ENCODE peak calls at places on chromosomes 16 and 17, in seven cellular contexts. One of them, this sample, is unnamed.
A peak's percentile ranks its signal among the peaks of the same experiment; 100 is the strongest.

GRCh38 chr17:55731586-55732250 is 9.1 kb upstream of the TMEM100 start:
- DNase-seq in H1: no peak
- DNase-seq in mesenchymal stem cell: peak; percentile 77
- DNase-seq in trophoblast cell: no peak
- DNase-seq in neuronal stem cell: no peak
- DNase-seq in mesendoderm: peak; percentile 57
- DNase-seq in IMR-90: peak; percentile 36
- DNase-seq in this sample: peak; percentile 38

GRCh38 chr16:17548825-17549224 is 78.1 kb upstream of the XYLT1 start:
- DNase-seq in H1: no peak
- DNase-seq in neuronal stem cell: no peak
- DNase-seq in trophoblast cell: no peak
- DNase-seq in mesenchymal stem cell: no peak
- DNase-seq in IMR-90: no peak
- DNase-seq in mesendoderm: no peak
- DNase-seq in this sample: no peak

GRCh38 chr16:668519-669171 is 713 bp downstream of the RHOT2 start:
- DNase-seq in trophoblast cell: peak; percentile 28
- DNase-seq in H1: no peak
- DNase-seq in mesendoderm: no peak
- DNase-seq in mesenchymal stem cell: no peak
- DNase-seq in neuronal stem cell: no peak
- DNase-seq in IMR-90: no peak
- DNase-seq in this sample: no peak

GRCh38 chr16:35651841-35652240 is 2192.4 kb downstream of the TP53TG3F start:
- DNase-seq in neuronal stem cell: no peak
- DNase-seq in IMR-90: no peak
- DNase-seq in H1: no peak
- DNase-seq in mesenchymal stem cell: no peak
- DNase-seq in trophoblast cell: no peak
- DNase-seq in mesendoderm: no peak
- DNase-seq in this sample: no peak

GRCh38 chr16:12747261-12747660 is 56.4 kb downstream of the CPPED1 start:
- DNase-seq in neuronal stem cell: no peak
- DNase-seq in mesendoderm: no peak
- DNase-seq in H1: no peak
- DNase-seq in mesenchymal stem cell: no peak
- DNase-seq in trophoblast cell: no peak
- DNase-seq in IMR-90: no peak
- DNase-seq in this sample: no peak

GRCh38 chr17:68080411-68081150 is 45.0 kb downstream of the KPNA2 start:
- DNase-seq in mesendoderm: no peak
- DNase-seq in H1: no peak
- DNase-seq in neuronal stem cell: no peak
- DNase-seq in mesenchymal stem cell: no peak
- DNase-seq in IMR-90: no peak
- DNase-seq in trophoblast cell: no peak
- DNase-seq in this sample: peak; percentile 41

GRCh38 chr17:50200447-50201225 is 795 bp downstream of the COL1A1 start:
- DNase-seq in mesenchymal stem cell: peak; percentile 95
- DNase-seq in neuronal stem cell: peak; percentile 90
- DNase-seq in IMR-90: peak; percentile 82
- DNase-seq in mesendoderm: peak; percentile 96
- DNase-seq in H1: peak; percentile 96
- DNase-seq in trophoblast cell: peak; percentile 90
- DNase-seq in this sample: peak; percentile 96

GRCh38 chr16:86874141-86874540 is 295.8 kb downstream of the FOXL1 start:
- DNase-seq in H1: peak; percentile 90
- DNase-seq in IMR-90: no peak
- DNase-seq in mesenchymal stem cell: peak; percentile 40
- DNase-seq in mesendoderm: peak; percentile 42
- DNase-seq in trophoblast cell: peak; percentile 17
- DNase-seq in neuronal stem cell: no peak
- DNase-seq in this sample: peak; percentile 74

GRCh38 chr17:64084086-64084939 is 45.6 kb downstream of the ERN1 start:
- DNase-seq in trophoblast cell: no peak
- DNase-seq in IMR-90: peak; percentile 43
- DNase-seq in H1: no peak
- DNase-seq in mesendoderm: no peak
- DNase-seq in mesenchymal stem cell: peak; percentile 68
- DNase-seq in neuronal stem cell: no peak
- DNase-seq in this sample: peak; percentile 64

GRCh38 chr16:1003551-1004347 is 22.2 kb downstream of the SOX8 start:
- DNase-seq in IMR-90: peak; percentile 14
- DNase-seq in mesendoderm: no peak
- DNase-seq in neuronal stem cell: no peak
- DNase-seq in mesenchymal stem cell: peak; percentile 6
- DNase-seq in trophoblast cell: no peak
- DNase-seq in H1: no peak
- DNase-seq in this sample: no peak

GRCh38 chr17:36972186-36972686 is 23.5 kb downstream of the AATF start:
- DNase-seq in IMR-90: no peak
- DNase-seq in trophoblast cell: no peak
- DNase-seq in mesenchymal stem cell: no peak
- DNase-seq in mesendoderm: no peak
- DNase-seq in neuronal stem cell: no peak
- DNase-seq in H1: no peak
- DNase-seq in this sample: no peak

GRCh38 chr16:89367538-89368059 is 122.8 kb downstream of the ANKRD11 start:
- DNase-seq in trophoblast cell: no peak
- DNase-seq in neuronal stem cell: no peak
- DNase-seq in mesendoderm: no peak
- DNase-seq in IMR-90: no peak
- DNase-seq in mesenchymal stem cell: no peak
- DNase-seq in H1: no peak
- DNase-seq in this sample: no peak

GRCh38 chr17:15112881-15113617 is 152.1 kb downstream of the PMP22 start:
- DNase-seq in neuronal stem cell: no peak
- DNase-seq in mesendoderm: no peak
- DNase-seq in H1: no peak
- DNase-seq in trophoblast cell: no peak
- DNase-seq in IMR-90: peak; percentile 28
- DNase-seq in mesenchymal stem cell: no peak
- DNase-seq in this sample: no peak

GRCh38 chr17:78793968-78794367 is 11.9 kb upstream of the CYTH1 start:
- DNase-seq in H1: no peak
- DNase-seq in mesenchymal stem cell: no peak
- DNase-seq in neuronal stem cell: no peak
- DNase-seq in trophoblast cell: peak; percentile 86
- DNase-seq in IMR-90: no peak
- DNase-seq in mesendoderm: peak; percentile 30
- DNase-seq in this sample: no peak

GRCh38 chr17:78796134-78796900 is 14.2 kb upstream of the CYTH1 start:
- DNase-seq in IMR-90: no peak
- DNase-seq in H1: no peak
- DNase-seq in mesendoderm: no peak
- DNase-seq in trophoblast cell: no peak
- DNase-seq in mesenchymal stem cell: no peak
- DNase-seq in neuronal stem cell: no peak
- DNase-seq in this sample: no peak

GRCh38 chr17:78793415-78793814 is 11.3 kb upstream of the CYTH1 start:
- DNase-seq in mesenchymal stem cell: no peak
- DNase-seq in mesendoderm: no peak
- DNase-seq in H1: no peak
- DNase-seq in IMR-90: no peak
- DNase-seq in trophoblast cell: peak; percentile 46
- DNase-seq in neuronal stem cell: no peak
- DNase-seq in this sample: no peak

GRCh38 chr17:78794399-78794798 is 12.3 kb upstream of the CYTH1 start:
- DNase-seq in mesendoderm: no peak
- DNase-seq in neuronal stem cell: no peak
- DNase-seq in mesenchymal stem cell: no peak
- DNase-seq in trophoblast cell: peak; percentile 48
- DNase-seq in H1: no peak
- DNase-seq in IMR-90: no peak
- DNase-seq in this sample: no peak

GRCh38 chr17:78795241-78795640 is 13.2 kb upstream of the CYTH1 start:
- DNase-seq in mesendoderm: no peak
- DNase-seq in H1: no peak
- DNase-seq in IMR-90: no peak
- DNase-seq in trophoblast cell: no peak
- DNase-seq in mesenchymal stem cell: no peak
- DNase-seq in neuronal stem cell: no peak
- DNase-seq in this sample: no peak
- H3K4me1 ChIP-seq in mesendoderm: no peaks in the 10 kb centered on the region
- H3K4me1 ChIP-seq in H1: no peaks in the 10 kb centered on the region
- H3K4me1 ChIP-seq in IMR-90: peaks cover 22% of the 10 kb centered on the region
- H3K4me1 ChIP-seq in trophoblast cell: no peaks in the 10 kb centered on the region
- H3K4me1 ChIP-seq in mesenchymal stem cell: peaks cover 2% of the 10 kb centered on the region
- H3K4me1 ChIP-seq in neuronal stem cell: no peaks in the 10 kb centered on the region
- H3K4me1 ChIP-seq in this sample: no peaks in the 10 kb centered on the region

GRCh38 chr17:77146882-77147281 is 6.1 kb downstream of the SEC14L1 start:
- DNase-seq in IMR-90: no peak
- DNase-seq in mesenchymal stem cell: no peak
- DNase-seq in mesendoderm: no peak
- DNase-seq in H1: no peak
- DNase-seq in trophoblast cell: peak; percentile 67
- DNase-seq in neuronal stem cell: no peak
- DNase-seq in this sample: peak; percentile 63

GRCh38 chr17:77148959-77149510 is 8.3 kb downstream of the SEC14L1 start:
- DNase-seq in neuronal stem cell: no peak
- DNase-seq in IMR-90: no peak
- DNase-seq in mesendoderm: no peak
- DNase-seq in mesenchymal stem cell: no peak
- DNase-seq in H1: no peak
- DNase-seq in trophoblast cell: peak; percentile 66
- DNase-seq in this sample: no peak

GRCh38 chr17:77147357-77147801 is 6.6 kb downstream of the SEC14L1 start:
- DNase-seq in mesendoderm: no peak
- DNase-seq in IMR-90: no peak
- DNase-seq in trophoblast cell: no peak
- DNase-seq in H1: no peak
- DNase-seq in mesenchymal stem cell: no peak
- DNase-seq in neuronal stem cell: no peak
- DNase-seq in this sample: no peak

GRCh38 chr17:77145635-77146632 is 5.2 kb downstream of the SEC14L1 start:
- DNase-seq in mesenchymal stem cell: peak; percentile 88
- DNase-seq in IMR-90: peak; percentile 76
- DNase-seq in neuronal stem cell: no peak
- DNase-seq in mesendoderm: peak; percentile 73
- DNase-seq in H1: no peak
- DNase-seq in trophoblast cell: peak; percentile 78
- DNase-seq in this sample: peak; percentile 66

GRCh38 chr17:77148109-77148958 is 7.6 kb downstream of the SEC14L1 start:
- DNase-seq in neuronal stem cell: no peak
- DNase-seq in IMR-90: no peak
- DNase-seq in trophoblast cell: no peak
- DNase-seq in mesendoderm: no peak
- DNase-seq in H1: no peak
- DNase-seq in mesenchymal stem cell: no peak
- DNase-seq in this sample: no peak
- H3K27ac ChIP-seq in neuronal stem cell: no peak overlapping the region
- H3K27ac ChIP-seq in IMR-90: no peak overlapping the region
- H3K27ac ChIP-seq in trophoblast cell: no peak overlapping the region
- H3K27ac ChIP-seq in mesendoderm: no peak overlapping the region
- H3K27ac ChIP-seq in H1: no peak overlapping the region
- H3K27ac ChIP-seq in mesenchymal stem cell: no peak overlapping the region
- H3K27ac ChIP-seq in this sample: no peak overlapping the region

GRCh38 chr16:22665048-22665797 is 148.7 kb upstream of the HS3ST2 start:
- DNase-seq in H1: peak; percentile 42
- DNase-seq in neuronal stem cell: no peak
- DNase-seq in mesenchymal stem cell: no peak
- DNase-seq in trophoblast cell: no peak
- DNase-seq in mesendoderm: no peak
- DNase-seq in IMR-90: no peak
- DNase-seq in this sample: peak; percentile 23
- H4K8ac ChIP-seq in H1: no peak overlapping the region
- H4K8ac ChIP-seq in neuronal stem cell: no peak overlapping the region
- H4K8ac ChIP-seq in mesenchymal stem cell: no peak overlapping the region
- H4K8ac ChIP-seq in trophoblast cell: no peak overlapping the region
- H4K8ac ChIP-seq in mesendoderm: no peak overlapping the region
- H4K8ac ChIP-seq in IMR-90: no peak overlapping the region
- H4K8ac ChIP-seq in this sample: no peak overlapping the region

GRCh38 chr16:81816351-81816750 is 37.3 kb downstream of the PLCG2 start:
- DNase-seq in IMR-90: no peak
- DNase-seq in trophoblast cell: no peak
- DNase-seq in mesendoderm: no peak
- DNase-seq in H1: no peak
- DNase-seq in mesenchymal stem cell: no peak
- DNase-seq in neuronal stem cell: no peak
- DNase-seq in this sample: no peak

GRCh38 chr16:81813648-81814047 is 34.6 kb downstream of the PLCG2 start:
- DNase-seq in mesenchymal stem cell: no peak
- DNase-seq in neuronal stem cell: no peak
- DNase-seq in mesendoderm: no peak
- DNase-seq in trophoblast cell: no peak
- DNase-seq in IMR-90: no peak
- DNase-seq in H1: no peak
- DNase-seq in this sample: no peak

GRCh38 chr16:81816793-81817210 is 37.7 kb downstream of the PLCG2 start:
- DNase-seq in mesenchymal stem cell: no peak
- DNase-seq in IMR-90: no peak
- DNase-seq in H1: no peak
- DNase-seq in mesendoderm: no peak
- DNase-seq in trophoblast cell: no peak
- DNase-seq in neuronal stem cell: no peak
- DNase-seq in this sample: no peak

GRCh38 chr16:81814751-81815428 is 35.8 kb downstream of the PLCG2 start:
- DNase-seq in mesenchymal stem cell: no peak
- DNase-seq in neuronal stem cell: no peak
- DNase-seq in mesendoderm: no peak
- DNase-seq in trophoblast cell: peak; percentile 68
- DNase-seq in IMR-90: no peak
- DNase-seq in H1: no peak
- DNase-seq in this sample: no peak

DNA sequence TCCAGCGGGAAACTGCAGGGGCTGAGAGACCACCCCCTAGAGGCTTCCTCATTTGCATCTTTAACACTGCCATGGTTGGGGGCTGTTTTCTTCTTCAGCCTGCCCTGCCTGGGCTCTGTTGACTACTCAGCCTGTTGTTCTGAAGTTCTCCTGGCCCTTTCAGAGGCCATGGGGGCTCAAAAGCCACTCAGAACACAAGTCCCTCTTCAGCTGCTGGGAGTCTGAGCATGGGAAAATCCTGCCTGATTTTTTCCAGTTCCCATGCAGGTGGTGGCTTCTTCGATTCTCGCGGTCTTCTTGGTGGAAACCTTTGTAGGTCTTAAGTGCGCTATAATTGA is 36.3 kb downstream of the PLCG2 start:
- DNase-seq in mesendoderm: no peak
- DNase-seq in trophoblast cell: no peak
- DNase-seq in mesenchymal stem cell: no peak
- DNase-seq in IMR-90: no peak
- DNase-seq in H1: no peak
- DNase-seq in neuronal stem cell: no peak
- DNase-seq in this sample: no peak
- H3K4me1 ChIP-seq in mesendoderm: peaks cover 2% of the 10 kb centered on the region
- H3K4me1 ChIP-seq in trophoblast cell: no peaks in the 10 kb centered on the region
- H3K4me1 ChIP-seq in mesenchymal stem cell: peaks cover 3% of the 10 kb centered on the region
- H3K4me1 ChIP-seq in IMR-90: no peaks in the 10 kb centered on the region
- H3K4me1 ChIP-seq in H1: peaks cover 7% of the 10 kb centered on the region
- H3K4me1 ChIP-seq in neuronal stem cell: peaks cover 2% of the 10 kb centered on the region
- H3K4me1 ChIP-seq in this sample: peaks cover 5% of the 10 kb centered on the region

GRCh38 chr17:6546069-6546718 is 10.2 kb downstream of the PITPNM3 start:
- DNase-seq in IMR-90: peak; percentile 67
- DNase-seq in mesenchymal stem cell: peak; percentile 7
- DNase-seq in neuronal stem cell: no peak
- DNase-seq in mesendoderm: no peak
- DNase-seq in H1: no peak
- DNase-seq in trophoblast cell: no peak
- DNase-seq in this sample: no peak
- H3K27ac ChIP-seq in IMR-90: no peak overlapping the region
- H3K27ac ChIP-seq in mesenchymal stem cell: no peak overlapping the region
- H3K27ac ChIP-seq in neuronal stem cell: no peak overlapping the region
- H3K27ac ChIP-seq in mesendoderm: no peak overlapping the region
- H3K27ac ChIP-seq in H1: no peak overlapping the region
- H3K27ac ChIP-seq in trophoblast cell: no peak overlapping the region
- H3K27ac ChIP-seq in this sample: no peak overlapping the region

This sample was measured in H9.